ENCODE peak calls at places on chromosomes 3 and 15, in six cellular contexts. W, B, H, J, U and Q are unnamed samples.

GRCh38 chr3:8734908-8735307 is 1.3 kb downstream of the CAV3 start:
- DNase-seq in J (no peak), W (no peak), B (no peak), U (no peak), H (no peak), Q (no peak)

GRCh38 chr3:134852893-134853351 is 57.9 kb downstream of the EPHB1 start:
- DNase-seq in H (no peak), B (no peak), U (no peak), W (no peak), J (no peak), Q (no peak)

GRCh38 chr15:39301589-39301999 is 279.3 kb upstream of the THBS1 start:
- DNase-seq in W (no peak), B (no peak), H (no peak), J (peak; percentile 72), U (no peak), Q (no peak)

GRCh38 chr3:62039584-62039983 is 333.8 kb downstream of the FEZF2 start:
- DNase-seq in J (no peak), B (no peak), H (no peak), U (no peak), W (no peak), Q (no peak)

GRCh38 chr15:38651328-38652038 is 86.9 kb upstream of the RASGRP1 start:
- DNase-seq in J (no peak), U (no peak), H (no peak), W (no peak), B (no peak), Q (no peak)

GRCh38 chr3:113697192-113698090 is 999 bp upstream of the USF3 start:
- DNase-seq in H (no peak), U (no peak), W (no peak), J (no peak), B (peak; percentile 23), Q (no peak)

GRCh38 chr15:91555307-91555706 is 298.2 kb upstream of the SLCO3A1 start:
- DNase-seq in J (no peak), U (no peak), H (no peak), B (no peak), W (no peak), Q (peak; percentile 1)

GRCh38 chr3:150960708-150961684 is 11.5 kb downstream of the CLRN1 start:
- DNase-seq in B (no peak), U (no peak), H (no peak), J (peak; percentile 59), W (no peak), Q (no peak)

GRCh38 chr3:114365909-114366308 is 72.1 kb downstream of the TIGIT start:
- DNase-seq in B (no peak), J (peak; percentile 20), H (no peak), U (no peak), W (no peak), Q (no peak)

GRCh38 chr3:138496436-138496835 is 62.0 kb downstream of the ESYT3 start:
- DNase-seq in J (no peak), B (no peak), W (no peak), H (no peak), U (no peak), Q (no peak)

GRCh38 chr3:122843604-122844003 is 48.7 kb downstream of the SLC49A4 start:
- DNase-seq in J (no peak), H (no peak), B (no peak), U (no peak), W (no peak), Q (no peak)

GRCh38 chr3:169558371-169558770 is 105.1 kb downstream of the MECOM start:
- DNase-seq in J (no peak), U (no peak), H (no peak), B (no peak), W (no peak), Q (no peak)

GRCh38 chr15:81407679-81408078 is 33.7 kb upstream of the TMC3 start:
- DNase-seq in H (no peak), J (no peak), W (no peak), B (no peak), U (no peak), Q (no peak)

GRCh38 chr3:195597848-195598247 is 14.1 kb upstream of the APOD start:
- DNase-seq in U (no peak), W (no peak), J (no peak), B (no peak), H (no peak), Q (no peak)

GRCh38 chr3:124893526-124893925 is 6.4 kb upstream of the ITGB5 start:
- DNase-seq in H (no peak), U (no peak), J (no peak), B (no peak), W (no peak), Q (no peak)

GRCh38 chr3:31890007-31890406 is 91.1 kb downstream of the OSBPL10 start:
- DNase-seq in W (no peak), B (no peak), J (no peak), H (no peak), U (no peak), Q (no peak)

GRCh38 chr3:69764861-69765260 is 25.6 kb downstream of the MITF start:
- DNase-seq in W (no peak), H (no peak), U (no peak), J (peak; percentile 54), B (no peak), Q (no peak)

GRCh38 chr3:39128951-39129350 is 21.5 kb downstream of the TTC21A start:
- DNase-seq in U (no peak), B (no peak), H (no peak), W (no peak), J (no peak), Q (no peak)

GRCh38 chr3:39133093-39133490 is 20.3 kb downstream of the CSRNP1 start:
- DNase-seq in W (no peak), B (no peak), H (no peak), J (no peak), U (no peak), Q (no peak)

GRCh38 chr3:39132096-39133092 is 21.0 kb downstream of the CSRNP1 start:
- DNase-seq in H (no peak), B (no peak), U (no peak), J (no peak), W (no peak), Q (no peak)

GRCh38 chr3:39130026-39130425 is 22.5 kb downstream of the TTC21A start:
- DNase-seq in H (no peak), B (no peak), J (no peak), U (no peak), W (no peak), Q (no peak)

GRCh38 chr3:39130693-39131265 is 22.6 kb downstream of the CSRNP1 start:
- DNase-seq in B (no peak), U (no peak), H (no peak), W (no peak), J (no peak), Q (no peak)
- H3K27ac ChIP-seq in B (no peak overlapping the region), U (no peak overlapping the region), H (no peak overlapping the region), W (no peak overlapping the region), J (no peak overlapping the region), Q (no peak overlapping the region)

GRCh38 chr15:65214010-65214409 is 2.7 kb upstream of the CILP start:
- DNase-seq in W (no peak), H (no peak), B (no peak), U (no peak), J (no peak), Q (no peak)

GRCh38 chr15:65213241-65213640 is 2.0 kb upstream of the CILP start:
- DNase-seq in W (peak; percentile 46), B (no peak), U (no peak), H (no peak), J (no peak), Q (no peak)

GRCh38 chr15:65212097-65212496 is 824 bp upstream of the CILP start:
- DNase-seq in J (no peak), B (peak; percentile 45), H (no peak), U (no peak), W (no peak), Q (no peak)

GRCh38 chr15:65217526-65218482 is 6.5 kb upstream of the CILP start:
- DNase-seq in W (no peak), B (no peak), U (no peak), J (no peak), H (no peak), Q (no peak)

DNA sequence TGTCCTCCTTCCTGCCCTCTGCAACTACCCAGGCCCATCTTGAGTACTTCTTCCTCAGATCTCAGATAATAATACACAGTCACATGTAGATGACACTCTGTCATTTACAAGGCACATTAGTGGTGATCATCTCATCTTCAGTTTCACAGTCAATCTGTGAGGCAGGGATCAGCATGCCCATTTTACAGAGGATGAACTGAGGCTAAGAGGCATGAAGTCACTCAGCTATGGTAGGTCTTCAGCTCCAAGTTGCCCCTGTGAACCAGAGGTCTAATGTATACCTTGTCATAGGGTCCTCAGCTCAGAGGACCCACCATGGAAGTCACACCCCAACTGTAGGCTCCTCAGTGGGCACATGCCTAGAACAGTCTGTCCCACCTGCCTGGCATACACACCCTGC is 4.2 kb upstream of the CILP start:
- DNase-seq in H (no peak), U (no peak), W (no peak), B (no peak), J (no peak), Q (no peak)
- TF ChIP-seq CTCF in H (no peak), U (no peak), W (no peak), B (no peak), J (no peak), Q (no peak)

DNA sequence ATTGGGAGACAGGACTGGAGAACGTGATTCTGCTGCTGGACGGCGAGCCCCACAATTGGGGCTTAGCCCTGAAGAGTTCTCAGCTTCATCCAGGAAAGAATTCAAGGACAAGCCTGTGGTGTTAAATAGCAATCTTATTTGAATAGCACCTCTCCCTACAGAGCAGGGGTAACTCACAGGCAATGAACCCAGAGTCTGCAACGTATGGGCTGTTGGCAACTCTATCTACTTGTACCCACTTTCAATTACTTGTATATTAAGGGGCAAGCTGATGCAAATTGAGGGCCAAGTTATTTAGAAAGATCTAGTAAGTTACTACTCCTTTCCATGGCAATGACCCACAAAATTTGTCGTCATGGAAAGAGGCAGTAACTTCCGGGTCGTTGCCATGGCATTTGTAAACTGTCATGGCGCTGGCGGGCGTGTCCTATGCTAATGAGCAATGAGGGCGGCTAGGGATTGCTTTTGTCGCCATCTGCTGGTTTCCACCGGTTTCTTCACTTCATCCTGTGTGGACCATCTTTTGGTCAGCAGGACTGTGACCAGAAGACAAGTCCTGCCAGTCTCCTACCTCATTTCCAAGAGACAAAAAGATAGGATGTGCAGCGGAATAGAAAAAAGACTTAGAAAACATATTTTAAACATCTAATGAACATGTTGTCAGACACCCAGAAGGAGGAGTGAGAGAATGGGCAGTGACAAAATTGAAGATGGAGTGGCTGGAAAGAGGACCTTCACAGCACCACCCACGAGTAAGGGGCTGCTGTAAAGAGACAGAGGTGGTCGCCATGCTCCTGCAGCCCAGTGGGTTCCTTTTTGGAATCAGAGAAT is 45.8 kb upstream of the SH3BP5 start:
- DNase-seq in H (peak; percentile 97), J (peak; percentile 91), B (peak; percentile 97), W (peak; percentile 93), U (peak; percentile 91), Q (peak; percentile 97)
- H3K4me3 ChIP-seq in H (no peak overlapping the region), J (no peak overlapping the region), B (no peak overlapping the region), W (peak overlapping the region; percentile 43), U (no peak overlapping the region), Q (no peak overlapping the region)

DNA sequence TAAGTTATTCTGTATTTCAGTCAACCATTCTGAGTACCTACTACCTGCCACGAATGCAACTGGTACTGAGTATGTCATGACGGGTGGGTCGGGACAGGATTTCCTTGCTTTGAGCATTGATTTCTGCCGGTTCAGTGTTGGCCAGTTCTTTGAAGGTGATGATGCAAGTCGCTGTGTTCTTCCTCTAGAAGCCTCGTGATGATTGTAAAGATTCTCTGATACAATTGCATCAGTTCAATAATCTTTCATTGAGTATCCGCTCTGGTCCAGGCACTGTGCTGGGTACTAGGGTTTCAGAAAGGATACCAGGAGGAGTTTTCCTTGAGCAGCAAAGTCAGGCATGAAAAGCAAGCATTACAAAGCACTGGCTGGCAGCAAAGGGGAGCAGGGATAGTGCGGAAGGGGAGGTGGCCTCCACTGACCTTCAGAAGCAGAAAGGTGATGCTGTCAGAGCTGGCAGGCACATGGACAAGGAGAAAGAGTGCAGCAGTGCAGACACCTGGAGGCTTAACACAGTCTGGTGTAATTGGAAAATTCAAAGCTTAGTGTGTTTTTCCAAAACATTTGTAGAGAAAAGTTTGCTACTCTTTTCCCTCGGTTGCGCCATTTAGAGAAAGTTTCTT is 100.1 kb downstream of the RPL39L start:
- DNase-seq in U (no peak), B (no peak), J (no peak), H (no peak), W (no peak), Q (no peak)
- H3K27ac ChIP-seq in U (no peak overlapping the region), B (peak overlapping the region; percentile 90), J (no peak overlapping the region), H (no peak overlapping the region), W (no peak overlapping the region), Q (no peak overlapping the region)